ENCODE peak calls at places on chromosome 14, in eight cellular contexts. W is lower leg skin, F is mesenchymal stem cell, M is IMR-90, P is left ventricle myocardium inferior, C is pancreas, V is HCT116, R is choroid plexus epithelial cell. H is an unnamed sample.

GRCh38 chr14:77031680-77032482 is 3.4 kb upstream of the IRF2BPL start:
- DNase-seq in W (no peak), F (peak), M (peak), P (no peak), C (no peak), V (no peak), R (peak), H (no peak)

GRCh38 chr14:81727243-81727642 is 193.6 kb upstream of the SEL1L start:
- DNase-seq in W (no peak), F (no peak), M (no peak), P (no peak), C (peak), V (no peak), R (peak), H (no peak)

GRCh38 chr14:75969126-75969525 is 12.7 kb downstream of the TGFB3 start:
- DNase-seq in W (no peak), F (no peak), M (no peak), P (no peak), C (no peak), V (no peak), R (no peak), H (no peak)

GRCh38 chr14:60506462-60506984 is 2.4 kb upstream of the SIX6 start:
- DNase-seq in W (no peak), F (no peak), M (no peak), P (no peak), C (no peak), V (no peak), R (no peak), H (no peak)

GRCh38 chr14:70664698-70665447 is 23.2 kb downstream of the TTC9 start:
- DNase-seq in W (no peak), F (no peak), M (no peak), P (no peak), C (no peak), V (no peak), R (no peak), H (no peak)

GRCh38 chr14:79965896-79966295 is 245.4 kb downstream of the DIO2 start:
- DNase-seq in W (no peak), F (no peak), M (peak), P (no peak), C (no peak), V (no peak), R (peak), H (no peak)

GRCh38 chr14:29444805-29445204 is 482.8 kb downstream of the PRKD1 start:
- DNase-seq in W (no peak), F (no peak), M (peak), P (no peak), C (no peak), V (no peak), R (no peak), H (no peak)

GRCh38 chr14:96832351-96832750 is 35.2 kb downstream of the VRK1 start:
- DNase-seq in W (no peak), F (no peak), M (no peak), P (no peak), C (no peak), V (no peak), R (no peak), H (no peak)

GRCh38 chr14:42013560-42013959 is 406.9 kb downstream of the LRFN5 start:
- DNase-seq in W (no peak), F (no peak), M (peak), P (no peak), C (no peak), V (no peak), R (no peak), H (no peak)

GRCh38 chr14:21711360-21711961 is 37.8 kb upstream of the OR4E1 start:
- DNase-seq in W (no peak), F (peak), M (peak), P (no peak), C (no peak), V (peak), R (peak), H (no peak)

GRCh38 chr14:52602131-52602530 is 49.5 kb downstream of the GPR137C start:
- DNase-seq in W (no peak), F (no peak), M (no peak), P (no peak), C (no peak), V (no peak), R (no peak), H (no peak)

GRCh38 chr14:70755655-70756054 is 53.7 kb downstream of the MAP3K9 start:
- DNase-seq in W (no peak), F (no peak), M (no peak), P (no peak), C (no peak), V (no peak), R (peak), H (no peak)

GRCh38 chr14:77654001-77654431 is 37.6 kb upstream of the SPTLC2 start:
- DNase-seq in W (no peak), F (no peak), M (no peak), P (no peak), C (no peak), V (no peak), R (no peak), H (no peak)

GRCh38 chr14:39015360-39015961 is 87.6 kb downstream of the SEC23A start:
- DNase-seq in W (no peak), F (peak), M (peak), P (no peak), C (no peak), V (peak), R (peak), H (no peak)

DNA sequence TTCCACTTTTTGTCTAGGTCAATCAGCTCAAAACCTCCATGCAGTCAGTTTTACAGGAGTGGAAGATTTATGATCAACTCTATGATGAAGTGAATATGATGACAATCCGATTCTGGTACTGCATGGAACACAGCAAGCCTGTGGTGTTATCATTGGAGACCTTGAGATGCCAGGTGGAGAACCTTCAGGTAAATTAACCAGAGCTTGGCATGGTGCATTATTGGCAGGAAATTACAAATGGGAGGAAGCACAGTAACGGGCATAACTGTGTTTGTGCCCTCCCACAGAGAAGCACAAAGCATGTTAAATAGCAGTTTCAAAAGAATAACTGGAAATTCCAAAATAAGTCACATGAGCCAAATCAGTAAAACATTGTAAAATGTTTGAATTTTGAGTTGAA is 135.6 kb downstream of the ESR2 start:
- DNase-seq in W (no peak), F (no peak), M (no peak), P (no peak), C (no peak), V (no peak), R (no peak), H (no peak)
- H3K4me3 ChIP-seq in W (no peak), F (no peak), M (no peak), P (no peak), C (no peak), V (no peak), R (no peak), H (no peak)

DNA sequence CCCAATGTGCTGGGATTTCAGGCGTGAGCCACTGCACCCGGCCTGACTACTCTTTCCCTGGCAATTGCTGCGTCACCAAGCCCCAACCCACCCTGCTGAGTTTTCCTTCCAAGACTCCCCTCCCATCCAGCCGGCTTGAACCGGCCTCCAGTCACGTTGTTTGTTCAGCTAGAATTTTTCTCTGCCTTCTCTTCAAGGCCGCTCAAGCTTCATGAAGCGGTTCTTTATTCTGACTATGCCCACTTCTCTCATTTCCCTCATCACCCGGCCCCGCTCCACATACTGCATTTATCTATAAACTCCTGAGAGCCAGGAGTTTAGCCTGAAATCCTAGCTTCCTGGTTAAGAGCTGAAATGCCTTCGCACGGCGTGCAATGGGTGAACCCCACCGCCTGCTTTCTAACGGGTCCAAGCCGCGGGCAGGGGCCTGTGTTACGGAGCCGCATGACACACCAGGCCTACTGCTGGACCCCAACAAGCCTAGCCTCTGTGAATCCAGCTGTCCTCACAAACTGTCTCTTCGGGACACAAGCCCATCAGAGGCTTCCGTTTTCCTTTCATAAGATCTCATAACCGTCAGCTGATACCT is 999 bp upstream of the DCAF4 start:
- DNase-seq in W (peak), F (no peak), M (no peak), P (no peak), C (no peak), V (no peak), R (no peak), H (peak)
- H3K4me3 ChIP-seq in W (no peak), F (peak), M (no peak), P (peak), C (peak), V (no peak), R (peak), H (peak)

GRCh38 chr14:24335461-24336146 is 733 bp upstream of the ADCY4 start:
- DNase-seq in W (peak), F (no peak), M (no peak), P (no peak), C (no peak), V (no peak), R (no peak), H (no peak)
- H3K4me3 ChIP-seq in W (no peak), F (no peak), M (no peak), P (peak), C (no peak), V (no peak), R (no peak), H (no peak)

DNA sequence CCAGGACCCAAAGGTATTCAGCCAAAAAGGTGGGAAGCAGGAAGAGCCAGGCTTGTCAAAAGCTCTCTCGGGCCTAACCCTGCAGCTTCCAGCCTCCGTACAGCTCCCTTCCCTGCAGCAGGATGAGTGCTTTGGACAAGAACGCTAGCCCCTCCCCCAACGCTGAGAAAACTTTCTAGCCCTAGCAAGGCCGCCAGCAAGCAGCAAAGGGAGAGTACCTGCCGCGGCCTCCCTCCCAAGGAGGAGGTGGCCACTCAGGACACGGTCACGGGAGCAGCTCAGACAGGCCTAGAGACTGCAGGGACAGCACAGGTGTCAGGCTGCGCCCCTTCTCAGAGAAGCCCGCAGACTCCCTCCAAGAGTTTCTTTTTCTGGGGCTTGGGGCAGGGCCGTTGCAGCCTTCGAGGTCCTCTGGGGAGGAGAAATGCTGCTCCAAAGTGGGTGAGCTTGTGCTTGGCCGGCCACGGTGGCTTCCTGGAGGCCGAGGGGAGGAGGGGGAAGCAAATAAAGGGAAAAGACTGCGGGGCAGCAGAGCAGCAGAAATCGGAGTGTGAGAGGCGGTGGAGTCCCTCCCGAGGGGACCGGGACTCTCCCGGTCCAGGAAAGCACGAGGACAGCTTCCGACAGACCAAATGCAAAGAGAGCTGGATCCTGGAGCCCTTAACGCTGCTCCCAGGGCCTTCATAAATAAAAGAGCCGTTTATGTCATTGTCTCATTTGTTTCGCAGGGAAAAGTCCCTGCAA is 4.0 kb upstream of the PNMA1 start:
- DNase-seq in W (peak), F (no peak), M (peak), P (no peak), C (no peak), V (no peak), R (peak), H (peak)
- H3K4me3 ChIP-seq in W (no peak), F (no peak), M (no peak), P (peak), C (no peak), V (no peak), R (no peak), H (no peak)

GRCh38 chr14:101559624-101560533 is 1.4 kb upstream of the DIO3 start:
- DNase-seq in W (no peak), F (no peak), M (peak), P (peak), C (peak), V (no peak), R (peak), H (peak)
- H3K4me3 ChIP-seq in W (peak), F (peak), M (no peak), P (peak), C (peak), V (no peak), R (no peak), H (peak)

DNA sequence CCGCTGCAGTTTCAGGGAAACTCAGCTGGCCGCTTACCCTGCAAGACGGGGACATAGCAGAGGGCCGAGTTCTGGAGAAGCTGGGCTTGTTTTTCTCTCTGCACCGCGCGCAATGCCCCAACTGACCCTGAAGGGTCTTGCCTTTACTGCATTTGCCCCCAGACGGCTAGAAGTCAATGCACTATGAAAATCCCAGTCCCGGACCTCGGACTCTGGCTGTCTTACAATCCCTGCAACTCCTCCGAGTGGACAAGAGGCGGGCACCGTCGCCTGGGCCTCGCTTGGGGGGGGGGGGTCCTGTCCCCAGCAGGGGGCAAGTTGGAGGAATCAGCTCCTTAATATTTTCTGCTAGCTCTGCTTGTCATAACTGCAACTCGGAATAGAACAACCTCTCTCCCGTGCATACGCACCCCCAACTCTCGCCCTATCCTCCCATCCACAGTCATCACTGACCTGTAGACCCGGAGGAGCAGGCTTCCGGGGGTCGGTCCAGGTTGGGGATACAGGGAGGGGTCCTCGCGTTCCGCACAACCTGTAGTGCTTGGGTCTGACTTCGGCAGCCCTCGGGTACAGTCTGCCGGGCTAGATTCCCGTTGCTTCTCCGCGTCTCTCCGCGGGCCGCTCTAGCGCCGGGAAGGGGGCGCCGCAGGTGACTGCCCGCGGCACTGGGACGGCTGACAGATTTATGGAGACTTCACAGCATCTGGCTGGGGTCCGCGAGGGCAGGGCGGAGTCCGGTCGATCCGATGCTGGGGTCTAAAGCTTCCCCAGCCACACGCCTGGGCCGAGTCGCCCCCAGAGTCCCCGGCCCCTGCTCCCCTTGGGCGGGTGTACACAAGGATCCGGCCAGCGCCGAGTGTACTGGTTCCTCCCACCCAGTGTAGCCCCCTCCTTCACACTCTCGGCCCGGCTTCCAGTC is 3.3 kb upstream of the PAX9 start:
- DNase-seq in W (no peak), F (peak), M (no peak), P (no peak), C (no peak), V (no peak), R (no peak), H (no peak)
- H3K4me3 ChIP-seq in W (no peak), F (no peak), M (no peak), P (peak), C (peak), V (no peak), R (no peak), H (no peak)

DNA sequence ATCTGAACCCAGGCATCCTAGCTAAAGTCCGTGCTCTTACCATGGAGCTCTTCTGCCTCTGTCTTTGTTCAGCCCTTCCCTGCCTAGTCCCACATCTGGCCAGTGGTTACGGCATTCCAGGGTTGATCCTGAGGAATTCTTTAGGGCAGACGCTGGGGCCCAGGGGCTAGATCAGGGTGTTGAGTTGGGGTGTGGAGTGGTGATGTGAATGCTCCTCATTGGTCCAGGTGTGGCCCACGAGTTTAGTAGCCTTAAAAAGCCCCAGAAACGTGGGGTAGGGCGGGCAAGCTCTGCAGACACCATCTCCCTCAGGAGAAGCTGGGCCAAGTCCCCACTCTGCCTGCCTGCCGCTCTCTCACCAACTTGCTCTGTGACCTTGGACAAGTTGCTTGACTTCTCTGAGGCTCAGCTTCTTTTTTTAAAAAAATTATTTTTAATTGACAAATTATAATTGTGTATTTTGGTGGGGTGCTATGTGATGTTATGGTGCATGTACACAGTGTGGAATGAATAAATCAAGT is 9.0 kb upstream of the SERPINA6 start:
- DNase-seq in W (no peak), F (no peak), M (no peak), P (no peak), C (no peak), V (no peak), R (no peak), H (no peak)
- H3K4me3 ChIP-seq in W (no peak), F (no peak), M (no peak), P (no peak), C (no peak), V (no peak), R (no peak), H (no peak)

DNA sequence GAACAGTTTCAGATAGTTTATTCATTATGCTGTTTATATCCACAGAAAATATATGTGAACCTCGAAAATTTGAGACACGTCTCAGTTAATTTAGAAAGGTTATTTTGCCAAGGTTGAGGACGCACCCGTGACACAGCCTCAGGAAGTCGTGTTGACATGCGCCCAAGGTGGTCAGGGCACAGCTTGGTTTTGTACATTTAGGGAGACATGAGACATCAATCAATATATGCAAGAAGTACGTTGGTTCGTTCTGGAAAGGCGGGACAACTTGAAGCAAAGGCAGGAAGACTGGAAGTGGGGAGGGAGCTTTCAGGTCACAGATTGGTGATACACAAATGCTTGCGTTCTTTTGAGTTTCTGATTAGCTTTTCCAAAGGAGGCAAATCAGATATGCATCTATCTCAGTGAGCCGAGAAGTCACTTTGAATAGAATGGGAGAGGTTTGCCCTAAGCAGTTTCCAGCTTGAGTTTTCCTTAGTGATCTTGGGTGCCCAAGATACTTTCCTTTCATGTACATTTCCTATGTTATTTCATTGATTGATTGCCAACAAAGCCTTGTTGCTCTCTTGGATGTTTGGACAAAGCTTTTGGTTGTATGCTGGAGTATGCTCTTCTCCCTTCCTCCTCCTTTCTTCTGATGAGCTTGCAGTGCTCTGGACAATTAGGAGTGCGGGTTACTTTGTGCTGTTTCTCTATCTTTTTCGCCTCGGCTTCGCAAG is 3.2 kb downstream of the SNAPC1 start:
- DNase-seq in W (no peak), F (no peak), M (no peak), P (no peak), C (no peak), V (no peak), R (no peak), H (no peak)
- H3K4me3 ChIP-seq in W (no peak), F (peak), M (peak), P (peak), C (no peak), V (no peak), R (no peak), H (no peak)